ENCODE peak calls at places on chromosomes 5 and 9, in eight cellular contexts. F is NCI-H1694; R is activated CD8-positive, alpha-beta T cell treated with anti-CD3 and anti-CD28 coated beads, Interleukin-2, amount 10 ng/mL, durations not matched to agents 7 days and 5 days; K is AG04449; O is SK-N-SH; X is ELR; S is stimulated activated CD8-positive, alpha-beta memory T cell treated with anti-CD3 and anti-CD28 coated beads, Interleukin-2, amount 100 ng/mL, for 1 hour; E is anterior cingulate cortex. D is an unnamed sample.

GRCh38 chr9:108933641-108934322 is at the start of gene ELP1:
- DNase-seq in F (peak), R (peak), K (peak), O (peak), X (peak), S (peak), E (peak), D (peak)

GRCh38 chr5:33462456-33462855 is 21.7 kb downstream of the TARS1 start:
- DNase-seq in F (no peak), R (no peak), K (no peak), O (no peak), X (no peak), S (no peak), E (no peak), D (no peak)

GRCh38 chr9:131731237-131731995 is 8.5 kb downstream of the RAPGEF1 start:
- DNase-seq in F (no peak), R (peak), K (no peak), O (no peak), X (peak), S (no peak), E (no peak), D (no peak)

GRCh38 chr5:180343110-180343845 is 9.9 kb downstream of the GFPT2 start:
- DNase-seq in F (no peak), R (no peak), K (no peak), O (no peak), X (peak), S (no peak), E (peak), D (no peak)

GRCh38 chr5:55498466-55498865 is 36.3 kb downstream of the PLPP1 start:
- DNase-seq in F (no peak), R (no peak), K (no peak), O (no peak), X (no peak), S (no peak), E (no peak), D (no peak)

GRCh38 chr5:116575635-116576042 is 1.0 kb upstream of the SEMA6A start:
- DNase-seq in F (no peak), R (peak), K (no peak), O (no peak), X (no peak), S (no peak), E (peak), D (no peak)

GRCh38 chr5:32217886-32218396 is 43.8 kb upstream of the GOLPH3 start:
- DNase-seq in F (no peak), R (no peak), K (no peak), O (no peak), X (no peak), S (no peak), E (peak), D (peak)

GRCh38 chr5:8585230-8586018 is 716.5 kb downstream of the MTRR start:
- DNase-seq in F (no peak), R (no peak), K (no peak), O (peak), X (peak), S (no peak), E (no peak), D (no peak)

GRCh38 chr5:58259685-58260152 is 200.2 kb downstream of the PLK2 start:
- DNase-seq in F (no peak), R (no peak), K (peak), O (no peak), X (peak), S (no peak), E (no peak), D (peak)

GRCh38 chr9:18314321-18314720 is 159.6 kb upstream of the ADAMTSL1 start:
- DNase-seq in F (no peak), R (no peak), K (no peak), O (no peak), X (no peak), S (no peak), E (no peak), D (peak)

GRCh38 chr5:158684469-158684868 is 415.2 kb downstream of the EBF1 start:
- DNase-seq in F (no peak), R (no peak), K (no peak), O (no peak), X (no peak), S (no peak), E (no peak), D (no peak)

GRCh38 chr5:170477906-170478305 is 25.9 kb upstream of the KCNIP1 start:
- DNase-seq in F (no peak), R (no peak), K (no peak), O (no peak), X (no peak), S (no peak), E (no peak), D (no peak)

GRCh38 chr9:14913366-14913765 is 3.1 kb upstream of the FREM1 start:
- DNase-seq in F (no peak), R (no peak), K (no peak), O (no peak), X (no peak), S (no peak), E (no peak), D (no peak)

GRCh38 chr5:166111021-166111420 is 2180.4 kb upstream of the WWC1 start:
- DNase-seq in F (no peak), R (no peak), K (no peak), O (no peak), X (no peak), S (no peak), E (no peak), D (no peak)

GRCh38 chr9:132078369-132079356 is 1.0 kb downstream of the MED27 start:
- DNase-seq in F (no peak), R (peak), K (no peak), O (peak), X (peak), S (peak), E (no peak), D (peak)

GRCh38 chr5:75387806-75388205 is 50.8 kb downstream of the HMGCR start:
- DNase-seq in F (no peak), R (no peak), K (no peak), O (no peak), X (no peak), S (no peak), E (no peak), D (no peak)

GRCh38 chr5:37850128-37850865 is 10.5 kb upstream of the GDNF start:
- DNase-seq in F (no peak), R (no peak), K (no peak), O (no peak), X (no peak), S (no peak), E (no peak), D (no peak)

GRCh38 chr5:133341296-133341695 is 271.0 kb downstream of the FSTL4 start:
- DNase-seq in F (no peak), R (no peak), K (no peak), O (no peak), X (no peak), S (no peak), E (no peak), D (peak)

D was measured in dermis blood vessel endothelial cell.